ENCODE peak calls at places on chromosome 1, in nine cellular contexts. O, D, Q, L, P, G, M, R and K are unnamed samples.

GRCh38 chr1:109750241-109750882 is 9.5 kb upstream of the GSTM3 start:
- DNase-seq in Q (no peak), G (no peak), L (no peak), O (peak), M (no peak), D (no peak), R (no peak), P (no peak), K (no peak)

GRCh38 chr1:10671551-10672375 is 124.7 kb downstream of the CASZ1 start:
- DNase-seq in M (no peak), O (no peak), D (no peak), R (no peak), L (no peak), G (no peak), P (no peak), Q (no peak), K (no peak)

GRCh38 chr1:7070389-7071029 is 285.3 kb downstream of the CAMTA1 start:
- DNase-seq in M (peak), D (peak), L (peak), Q (peak), P (peak), G (peak), R (peak), O (peak), K (peak)

GRCh38 chr1:21622466-21623315 is 46.5 kb downstream of the RAP1GAP start:
- DNase-seq in R (peak), G (no peak), M (peak), L (no peak), Q (no peak), D (peak), P (no peak), O (no peak), K (no peak)

GRCh38 chr1:17772580-17773215 is 17.6 kb downstream of the ACTL8 start:
- DNase-seq in D (peak), P (no peak), Q (no peak), R (no peak), L (no peak), G (no peak), M (no peak), O (no peak), K (no peak)

GRCh38 chr1:181604482-181604881 is 121.2 kb downstream of the CACNA1E start:
- DNase-seq in Q (no peak), D (no peak), P (no peak), G (no peak), M (no peak), R (no peak), O (no peak), L (no peak), K (no peak)

GRCh38 chr1:26027716-26028489 is 6.3 kb downstream of the EXTL1 start:
- DNase-seq in P (no peak), G (no peak), D (no peak), R (no peak), O (no peak), M (no peak), L (no peak), Q (no peak), K (no peak)

GRCh38 chr1:15226626-15227286 is 20.3 kb upstream of the FHAD1 start:
- DNase-seq in P (no peak), O (no peak), G (no peak), M (no peak), Q (no peak), D (no peak), L (no peak), R (no peak), K (no peak)

GRCh38 chr1:20410555-20410954 is 75.5 kb downstream of the CAMK2N1 start:
- DNase-seq in Q (no peak), R (no peak), O (peak), G (peak), M (no peak), L (no peak), P (peak), D (peak), K (no peak)

GRCh38 chr1:234958066-234958701 is 170.5 kb downstream of the TOMM20 start:
- DNase-seq in M (no peak), Q (no peak), G (no peak), L (no peak), P (no peak), O (peak), R (no peak), D (no peak), K (no peak)

GRCh38 chr1:17865912-17866311 is 110.8 kb downstream of the ACTL8 start:
- DNase-seq in G (no peak), M (no peak), P (no peak), D (no peak), L (no peak), O (no peak), Q (no peak), R (no peak), K (no peak)

GRCh38 chr1:63943393-63943792 is 169.6 kb downstream of the ROR1 start:
- DNase-seq in G (no peak), P (no peak), O (no peak), L (no peak), Q (no peak), R (no peak), D (no peak), M (no peak), K (no peak)

GRCh38 chr1:87117761-87118160 is 203.3 kb downstream of the HS2ST1 start:
- DNase-seq in G (peak), D (no peak), O (no peak), R (no peak), P (no peak), M (no peak), L (peak), Q (no peak), K (no peak)

GRCh38 chr1:147541672-147542548 is 609 bp downstream of the BCL9 start:
- DNase-seq in R (peak), Q (no peak), P (no peak), D (peak), L (peak), O (peak), G (peak), M (peak), K (peak)

GRCh38 chr1:32195972-32196823 is 4.2 kb upstream of the CCDC28B start:
- DNase-seq in M (no peak), D (no peak), Q (no peak), R (no peak), L (peak), O (no peak), P (no peak), G (no peak), K (no peak)

GRCh38 chr1:87863317-87863716 is 534.6 kb downstream of the LMO4 start:
- DNase-seq in Q (no peak), R (no peak), D (no peak), P (no peak), G (no peak), M (no peak), L (no peak), O (no peak), K (no peak)

GRCh38 chr1:214623430-214623829 is 20.4 kb downstream of the CENPF start:
- DNase-seq in M (no peak), O (no peak), L (peak), R (no peak), D (no peak), G (peak), Q (no peak), P (no peak), K (no peak)

GRCh38 chr1:215631489-215631888 is 64.4 kb downstream of the KCTD3 start:
- DNase-seq in G (peak), R (no peak), D (peak), Q (peak), P (no peak), L (peak), M (no peak), O (no peak), K (no peak)

GRCh38 chr1:2055911-2056575 is 5.8 kb downstream of the PRKCZ start:
- DNase-seq in L (no peak), P (peak), Q (no peak), O (no peak), R (no peak), G (no peak), D (no peak), M (no peak), K (no peak)

GRCh38 chr1:64140596-64140995 is 62.8 kb upstream of the UBE2U start:
- DNase-seq in L (no peak), P (no peak), D (no peak), O (no peak), G (no peak), Q (no peak), M (no peak), R (no peak), K (no peak)

GRCh38 chr1:93979718-93980319 is 70.6 kb upstream of the GCLM start:
- DNase-seq in R (peak), O (no peak), G (peak), L (peak), M (peak), P (no peak), Q (no peak), D (no peak), K (no peak)

GRCh38 chr1:106677721-106678120 is 378.8 kb upstream of the PRMT6 start:
- DNase-seq in R (no peak), D (no peak), Q (no peak), P (no peak), G (no peak), O (no peak), L (no peak), M (no peak), K (no peak)

GRCh38 chr1:3942416-3943122 is 42.5 kb upstream of the C1orf174 start:
- DNase-seq in M (no peak), P (no peak), G (no peak), D (no peak), Q (no peak), L (no peak), O (no peak), R (no peak), K (no peak)

GRCh38 chr1:47931395-47931794 is 65.8 kb downstream of the TRABD2B start:
- DNase-seq in O (no peak), D (no peak), P (peak), Q (no peak), L (no peak), M (no peak), R (peak), G (no peak), K (peak)

GRCh38 chr1:74314438-74314837 is 79.3 kb downstream of the TNNI3K start:
- DNase-seq in O (no peak), M (no peak), Q (no peak), R (no peak), P (no peak), L (no peak), G (no peak), D (no peak), K (no peak)

GRCh38 chr1:40798366-40799310 is 15.1 kb downstream of the KCNQ4 start:
- DNase-seq in M (no peak), L (no peak), P (peak), D (no peak), G (no peak), Q (no peak), O (no peak), R (no peak), K (no peak)

GRCh38 chr1:39835110-39835509 is 46.4 kb upstream of the BMP8B start:
- DNase-seq in R (peak), P (no peak), O (no peak), G (no peak), M (no peak), L (no peak), D (no peak), Q (no peak), K (no peak)

GRCh38 chr1:204633665-204634064 is 51.9 kb downstream of the LRRN2 start:
- DNase-seq in P (no peak), Q (no peak), D (no peak), L (no peak), O (no peak), R (no peak), G (no peak), M (peak), K (no peak)

GRCh38 chr1:221720545-221720944 is 21.3 kb downstream of the DUSP10 start:
- DNase-seq in O (no peak), G (no peak), R (no peak), D (no peak), L (no peak), P (no peak), Q (no peak), M (no peak), K (no peak)

GRCh38 chr1:27646676-27647075 is 11.7 kb upstream of the FGR start:
- DNase-seq in L (no peak), M (no peak), D (no peak), P (no peak), R (no peak), G (no peak), Q (no peak), O (no peak), K (no peak)

GRCh38 chr1:208534979-208535378 is 290.8 kb upstream of the PLXNA2 start:
- DNase-seq in G (no peak), L (no peak), P (no peak), D (no peak), O (no peak), R (no peak), Q (no peak), M (no peak), K (no peak)

GRCh38 chr1:39652534-39652933 is 13.1 kb upstream of the HEYL start:
- DNase-seq in G (no peak), M (no peak), Q (no peak), L (no peak), R (no peak), P (no peak), D (no peak), O (no peak), K (no peak)

GRCh38 chr1:87869563-87869962 is 540.9 kb downstream of the LMO4 start:
- DNase-seq in P (no peak), O (no peak), G (peak), D (no peak), R (peak), Q (peak), L (peak), M (no peak), K (no peak)

GRCh38 chr1:222702210-222702609 is 10.1 kb downstream of the AIDA start:
- DNase-seq in P (no peak), R (no peak), D (no peak), Q (no peak), O (no peak), G (no peak), L (no peak), M (no peak), K (no peak)

DNA sequence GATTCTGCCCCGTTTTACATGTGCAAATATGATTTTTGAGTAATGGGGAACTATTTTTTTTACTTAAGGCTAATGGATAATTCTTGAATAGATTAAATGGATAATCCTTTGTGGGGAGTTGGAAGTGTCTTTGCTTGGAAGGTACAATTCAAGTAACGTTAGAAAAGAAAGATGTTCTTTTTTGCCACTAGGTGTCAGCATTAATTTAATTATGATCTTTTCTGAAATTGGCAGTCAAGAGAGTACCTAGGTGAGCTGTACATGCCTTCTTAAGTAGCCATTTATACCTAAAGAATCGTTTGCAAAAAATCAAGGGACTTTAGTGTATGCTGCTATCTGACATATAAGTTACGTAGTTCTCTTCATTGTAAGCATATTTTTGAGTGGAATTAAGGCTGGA is 2.2 kb downstream of the FBXO28 start:
- DNase-seq in Q (no peak), M (no peak), R (peak), L (peak), D (peak), P (peak), G (peak), O (no peak), K (no peak)
- H3K4me3 ChIP-seq in Q (peak), M (peak), R (no peak), L (no peak), D (peak), P (peak), G (no peak), O (no peak), K (no peak)

DNA sequence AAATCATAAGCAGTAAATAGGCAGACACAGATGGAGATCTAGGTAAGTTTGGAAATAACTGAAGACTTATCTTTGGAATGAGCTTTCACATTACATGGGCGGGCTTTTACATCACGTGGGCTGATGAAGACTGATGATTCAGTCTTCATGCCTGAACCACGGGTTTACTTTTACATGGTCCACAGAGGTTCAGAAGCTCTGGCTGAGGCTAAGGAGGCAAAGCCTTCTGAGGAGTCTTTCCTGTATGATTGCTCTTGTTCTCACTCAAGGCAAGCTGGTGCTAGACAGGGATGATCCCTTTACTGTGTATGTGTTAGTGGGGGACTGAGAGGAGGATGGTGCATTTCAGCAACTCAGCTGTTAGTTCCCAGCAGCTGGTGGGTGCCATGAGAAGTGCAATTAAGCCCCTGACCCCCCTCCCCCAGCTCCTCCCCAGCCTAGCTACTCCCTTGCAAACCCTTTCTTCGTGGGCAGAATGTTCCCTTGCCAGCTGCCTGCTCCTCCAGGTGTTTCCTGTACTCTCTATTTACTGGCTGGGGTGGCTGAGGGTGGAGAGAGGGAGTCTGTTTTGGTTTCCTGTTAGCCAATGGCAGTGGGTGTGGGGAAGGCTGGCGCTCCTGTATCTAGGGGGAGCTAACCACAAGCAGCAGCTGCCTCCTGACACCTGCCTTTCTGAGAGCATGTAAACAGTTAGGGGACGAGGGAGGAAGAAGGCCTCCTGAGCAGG is 15.4 kb downstream of the BTG2 start:
- DNase-seq in Q (no peak), P (peak), D (peak), M (peak), R (peak), O (no peak), G (peak), L (no peak), K (no peak)
- H3K4me3 ChIP-seq in Q (no peak), P (peak), D (no peak), M (no peak), R (no peak), O (no peak), G (no peak), L (no peak), K (no peak)

GRCh38 chr1:143736562-143736961 is 235.2 kb downstream of the FAM72C start:
- DNase-seq in G (no peak), D (no peak), R (no peak), Q (no peak), O (no peak), M (no peak), L (no peak), P (no peak), K (no peak)
- H3K4me3 ChIP-seq in G (no peak), D (no peak), R (no peak), Q (peak), O (no peak), M (no peak), L (peak), P (no peak), K (no peak)

DNA sequence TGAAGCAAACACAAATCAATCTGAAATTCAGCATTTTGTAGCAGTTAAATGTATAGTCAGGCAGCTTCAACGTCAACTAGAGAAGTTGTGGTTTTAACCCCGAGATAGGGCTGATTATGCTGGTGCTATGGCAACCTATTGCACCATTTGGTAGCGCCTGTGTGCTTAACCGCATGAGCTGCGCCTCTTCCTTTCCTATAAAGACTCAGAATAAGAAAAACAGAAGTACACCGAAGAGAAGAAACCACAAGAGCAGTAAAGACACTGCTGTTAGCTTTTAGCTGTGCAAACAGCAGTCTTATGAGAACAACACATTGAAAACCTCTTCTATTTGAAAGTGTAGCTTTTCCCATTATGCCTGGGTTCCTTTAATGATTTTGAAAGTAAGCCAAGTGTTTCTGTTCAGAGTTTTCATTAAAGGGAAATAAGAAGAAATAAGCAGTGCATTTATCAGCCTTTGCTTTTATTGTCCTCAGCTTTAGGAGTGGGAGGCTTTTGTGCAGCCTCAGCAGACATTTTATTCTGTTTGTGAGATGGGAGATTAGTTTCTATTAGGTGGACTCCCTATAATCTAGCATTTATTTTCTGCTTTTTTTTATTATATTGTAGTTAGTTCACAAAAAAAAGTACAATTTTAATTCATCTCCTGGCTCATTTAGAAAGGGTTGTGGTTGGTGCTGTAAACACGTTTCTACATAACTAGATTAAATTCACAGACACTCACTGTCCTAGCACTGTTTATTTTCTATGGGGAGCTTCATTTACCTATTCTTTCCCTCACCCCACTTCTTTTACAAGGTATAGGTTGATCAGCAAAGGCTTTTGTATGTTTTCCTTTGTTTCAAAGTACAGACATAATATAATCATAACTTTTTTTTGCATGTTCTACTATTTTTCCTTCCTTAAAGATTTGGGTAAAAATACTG is 43.3 kb downstream of the PTPRC start:
- DNase-seq in D (peak), P (peak), Q (peak), L (peak), M (no peak), O (peak), R (peak), G (peak), K (peak)
- H3K4me3 ChIP-seq in D (no peak), P (peak), Q (no peak), L (no peak), M (no peak), O (no peak), R (no peak), G (no peak), K (peak)

GRCh38 chr1:159920202-159920601 is 5.1 kb downstream of the TAGLN2 start:
- DNase-seq in Q (no peak), R (no peak), D (no peak), M (no peak), O (no peak), G (no peak), L (no peak), P (no peak), K (no peak)

GRCh38 chr1:159921700-159922498 is 3.4 kb downstream of the TAGLN2 start:
- DNase-seq in Q (no peak), D (no peak), M (no peak), R (no peak), O (no peak), P (no peak), G (no peak), L (no peak), K (no peak)

GRCh38 chr1:159919236-159919865 is 6.0 kb downstream of the TAGLN2 start:
- DNase-seq in L (no peak), R (no peak), D (no peak), O (no peak), P (no peak), Q (no peak), G (no peak), M (no peak), K (no peak)

GRCh38 chr1:159921251-159921650 is 4.1 kb downstream of the TAGLN2 start:
- DNase-seq in O (no peak), M (no peak), R (no peak), P (no peak), D (no peak), G (no peak), L (no peak), Q (no peak), K (no peak)

GRCh38 chr1:159920651-159921050 is 4.7 kb downstream of the TAGLN2 start:
- DNase-seq in M (no peak), P (no peak), D (no peak), G (no peak), Q (no peak), O (no peak), L (no peak), R (no peak), K (no peak)
- H3K4me3 ChIP-seq in M (peak), P (no peak), D (no peak), G (no peak), Q (no peak), O (no peak), L (no peak), R (no peak), K (no peak)